ENCODE peak calls at places on chromosomes 6 and 20, in eight cellular contexts. One of them, this sample, is unnamed.

GRCh38 chr20:8225658-8226057 is 93.6 kb downstream of the PLCB1 start:
- DNase-seq in stimulated activated CD8-positive, alpha-beta memory T cell treated with anti-CD3 and anti-CD28 coated beads, Interleukin-2, amount 100 ng/mL, for 48 hours: no peak
- DNase-seq in NAMALWA: no peak
- DNase-seq in HEK293T: no peak
- DNase-seq in NB4: no peak
- DNase-seq in T-helper 2 cell: no peak
- DNase-seq in GM23338: no peak
- DNase-seq in mucosa of gallbladder: no peak
- DNase-seq in this sample: no peak

GRCh38 chr6:37741757-37742400 is 44.2 kb upstream of the MDGA1 start:
- DNase-seq in stimulated activated CD8-positive, alpha-beta memory T cell treated with anti-CD3 and anti-CD28 coated beads, Interleukin-2, amount 100 ng/mL, for 48 hours: no peak
- DNase-seq in NAMALWA: peak; percentile 26
- DNase-seq in HEK293T: no peak
- DNase-seq in NB4: peak; percentile 23
- DNase-seq in T-helper 2 cell: no peak
- DNase-seq in GM23338: peak; percentile 65
- DNase-seq in mucosa of gallbladder: peak; percentile 55
- DNase-seq in this sample: no peak

GRCh38 chr6:46102123-46102522 is 27.7 kb upstream of the ENPP4 start:
- DNase-seq in stimulated activated CD8-positive, alpha-beta memory T cell treated with anti-CD3 and anti-CD28 coated beads, Interleukin-2, amount 100 ng/mL, for 48 hours: no peak
- DNase-seq in NAMALWA: no peak
- DNase-seq in HEK293T: no peak
- DNase-seq in NB4: no peak
- DNase-seq in T-helper 2 cell: no peak
- DNase-seq in GM23338: no peak
- DNase-seq in mucosa of gallbladder: no peak
- DNase-seq in this sample: no peak

GRCh38 chr20:2314759-2315439 is 19.1 kb downstream of the TGM3 start:
- DNase-seq in stimulated activated CD8-positive, alpha-beta memory T cell treated with anti-CD3 and anti-CD28 coated beads, Interleukin-2, amount 100 ng/mL, for 48 hours: no peak
- DNase-seq in NAMALWA: no peak
- DNase-seq in HEK293T: no peak
- DNase-seq in NB4: peak; percentile 99
- DNase-seq in T-helper 2 cell: no peak
- DNase-seq in GM23338: no peak
- DNase-seq in mucosa of gallbladder: no peak
- DNase-seq in this sample: no peak

GRCh38 chr6:79601020-79601609 is 30.0 kb upstream of the SH3BGRL2 start:
- DNase-seq in stimulated activated CD8-positive, alpha-beta memory T cell treated with anti-CD3 and anti-CD28 coated beads, Interleukin-2, amount 100 ng/mL, for 48 hours: no peak
- DNase-seq in NAMALWA: no peak
- DNase-seq in HEK293T: peak; percentile 29
- DNase-seq in NB4: no peak
- DNase-seq in T-helper 2 cell: no peak
- DNase-seq in GM23338: no peak
- DNase-seq in mucosa of gallbladder: no peak
- DNase-seq in this sample: no peak

GRCh38 chr20:13771853-13772453 is 12.8 kb downstream of the ESF1 start:
- DNase-seq in stimulated activated CD8-positive, alpha-beta memory T cell treated with anti-CD3 and anti-CD28 coated beads, Interleukin-2, amount 100 ng/mL, for 48 hours: no peak
- DNase-seq in NAMALWA: peak; percentile 36
- DNase-seq in HEK293T: no peak
- DNase-seq in NB4: peak; percentile 31
- DNase-seq in T-helper 2 cell: no peak
- DNase-seq in GM23338: peak; percentile 55
- DNase-seq in mucosa of gallbladder: no peak
- DNase-seq in this sample: no peak

GRCh38 chr20:47843886-47844567 is 58.7 kb upstream of the SULF2 start:
- DNase-seq in stimulated activated CD8-positive, alpha-beta memory T cell treated with anti-CD3 and anti-CD28 coated beads, Interleukin-2, amount 100 ng/mL, for 48 hours: no peak
- DNase-seq in NAMALWA: no peak
- DNase-seq in HEK293T: no peak
- DNase-seq in NB4: peak; percentile 30
- DNase-seq in T-helper 2 cell: no peak
- DNase-seq in GM23338: peak; percentile 46
- DNase-seq in mucosa of gallbladder: no peak
- DNase-seq in this sample: no peak

GRCh38 chr6:138685257-138685656 is 88.3 kb upstream of the CCDC28A start:
- DNase-seq in stimulated activated CD8-positive, alpha-beta memory T cell treated with anti-CD3 and anti-CD28 coated beads, Interleukin-2, amount 100 ng/mL, for 48 hours: no peak
- DNase-seq in NAMALWA: no peak
- DNase-seq in HEK293T: no peak
- DNase-seq in NB4: no peak
- DNase-seq in T-helper 2 cell: no peak
- DNase-seq in GM23338: no peak
- DNase-seq in mucosa of gallbladder: no peak
- DNase-seq in this sample: no peak

GRCh38 chr6:157762636-157763035 is 60.4 kb upstream of the SNX9 start:
- DNase-seq in stimulated activated CD8-positive, alpha-beta memory T cell treated with anti-CD3 and anti-CD28 coated beads, Interleukin-2, amount 100 ng/mL, for 48 hours: no peak
- DNase-seq in NAMALWA: peak; percentile 40
- DNase-seq in HEK293T: no peak
- DNase-seq in NB4: peak; percentile 34
- DNase-seq in T-helper 2 cell: no peak
- DNase-seq in GM23338: no peak
- DNase-seq in mucosa of gallbladder: no peak
- DNase-seq in this sample: no peak

This sample was measured in activated T-cell treated with anti-CD3 and anti-CD28 coated beads, Interleukin-2, amount 50 U/mL, for 4 hours.